ENCODE peak calls at places on chromosomes 1 and 21, in four cellular contexts. B, M, Q and C are unnamed samples.

GRCh38 chr1:156623946-156624813 is 5.0 kb downstream of the HAPLN2 start:
- DNase-seq in M (peak), B (no peak), Q (peak), C (no peak)

GRCh38 chr1:93328809-93329477 is 16.8 kb upstream of the DR1 start:
- DNase-seq in B (no peak), Q (peak), M (no peak), C (no peak)

GRCh38 chr1:230191079-230191478 is 124.0 kb downstream of the GALNT2 start:
- DNase-seq in M (no peak), Q (peak), B (no peak), C (no peak)

GRCh38 chr1:1291611-1292441 is 11.6 kb downstream of the SCNN1D start:
- DNase-seq in Q (peak), M (peak), B (peak), C (peak)

GRCh38 chr1:218585565-218586184 is 240.5 kb downstream of the TGFB2 start:
- DNase-seq in M (peak), B (no peak), Q (no peak), C (no peak)

GRCh38 chr1:11413907-11414495 is 65.0 kb upstream of the DISP3 start:
- DNase-seq in B (no peak), M (no peak), Q (no peak), C (no peak)

GRCh38 chr1:203173566-203173965 is 2.1 kb downstream of the MYBPH start:
- DNase-seq in B (no peak), M (no peak), Q (no peak), C (no peak)

GRCh38 chr1:151193856-151194255 is 3.9 kb upstream of the VPS72 start:
- DNase-seq in Q (no peak), M (no peak), B (no peak), C (no peak)

GRCh38 chr1:227894306-227894721 is 53.4 kb downstream of the WNT9A start:
- DNase-seq in B (no peak), M (peak), Q (peak), C (no peak)

GRCh38 chr1:247294282-247294681 is 37.4 kb downstream of the ZNF496 start:
- DNase-seq in Q (no peak), M (no peak), B (no peak), C (no peak)

GRCh38 chr1:24641646-24642151 is 1.4 kb upstream of the SRRM1 start:
- DNase-seq in Q (peak), B (no peak), M (no peak), C (no peak)

GRCh38 chr1:180925471-180926051 is 12.9 kb downstream of the KIAA1614 start:
- DNase-seq in Q (no peak), B (no peak), M (no peak), C (no peak)

GRCh38 chr1:192859808-192860207 is 51.0 kb downstream of the RGS2 start:
- DNase-seq in Q (no peak), B (no peak), M (no peak), C (no peak)

GRCh38 chr1:6811587-6811986 is 26.3 kb downstream of the CAMTA1 start:
- DNase-seq in M (no peak), B (no peak), Q (no peak), C (no peak)

GRCh38 chr1:180842052-180842451 is 70.6 kb upstream of the KIAA1614 start:
- DNase-seq in B (no peak), M (no peak), Q (no peak), C (no peak)

GRCh38 chr1:167715653-167716302 is 6.0 kb upstream of the MPZL1 start:
- DNase-seq in B (no peak), M (no peak), Q (no peak), C (no peak)

GRCh38 chr1:8705104-8705503 is 112.3 kb downstream of the RERE start:
- DNase-seq in M (no peak), B (no peak), Q (no peak), C (no peak)

GRCh38 chr1:46519209-46519608 is 29.6 kb downstream of the DMBX1 start:
- DNase-seq in Q (no peak), B (no peak), M (no peak), C (no peak)

GRCh38 chr1:10225573-10225972 is 15.2 kb downstream of the KIF1B start:
- DNase-seq in Q (no peak), M (no peak), B (no peak), C (no peak)

GRCh38 chr1:116243673-116244101 is 129.4 kb upstream of the ATP1A1 start:
- DNase-seq in M (no peak), Q (no peak), B (no peak), C (no peak)

GRCh38 chr1:231724876-231725647 is 98.5 kb downstream of the DISC1 start:
- DNase-seq in M (peak), B (no peak), Q (no peak), C (peak)

GRCh38 chr1:66920543-66920942 is 4.1 kb downstream of the DNAI4 start:
- DNase-seq in B (no peak), M (no peak), Q (no peak), C (no peak)

GRCh38 chr1:19679691-19680090 is 15.0 kb downstream of the HTR6 start:
- DNase-seq in Q (no peak), M (no peak), B (no peak), C (no peak)

GRCh38 chr1:58824753-58825389 is 41.0 kb upstream of the JUN start:
- DNase-seq in Q (peak), B (no peak), M (no peak), C (no peak)

GRCh38 chr1:44084998-44085675 is 33.5 kb upstream of the KLF17 start:
- DNase-seq in M (peak), Q (no peak), B (no peak), C (no peak)

GRCh38 chr21:31732891-31733520 is 1.1 kb upstream of the SCAF4 start:
- DNase-seq in M (no peak), Q (peak), B (no peak), C (peak)

GRCh38 chr1:164725401-164725800 is 166.4 kb downstream of the PBX1 start:
- DNase-seq in B (no peak), Q (no peak), M (no peak), C (no peak)

GRCh38 chr1:28631713-28632112 is 11.2 kb downstream of the TAF12 start:
- DNase-seq in M (no peak), Q (no peak), B (no peak), C (no peak)

GRCh38 chr1:68230901-68231626 is 1.3 kb downstream of the WLS start:
- DNase-seq in Q (peak), B (no peak), M (peak), C (no peak)

GRCh38 chr1:22539510-22540118 is 23.7 kb upstream of the EPHA8 start:
- DNase-seq in M (no peak), B (no peak), Q (no peak), C (peak)

GRCh38 chr1:61139324-61140055 is 57.1 kb downstream of the NFIA start:
- DNase-seq in B (no peak), Q (no peak), M (no peak), C (no peak)

GRCh38 chr1:88746916-88747315 is 62.8 kb downstream of the PKN2 start:
- DNase-seq in B (no peak), M (no peak), Q (no peak), C (no peak)

GRCh38 chr1:87330201-87330953 is 1.7 kb downstream of the LMO4 start:
- DNase-seq in Q (peak), M (no peak), B (no peak), C (no peak)

GRCh38 chr1:4485398-4485797 is 169.0 kb upstream of the AJAP1 start:
- DNase-seq in B (no peak), Q (no peak), M (no peak), C (no peak)

GRCh38 chr1:40774266-40774998 is 9.2 kb upstream of the KCNQ4 start:
- DNase-seq in B (peak), M (no peak), Q (peak), C (no peak)

GRCh38 chr1:90402893-90403849 is 313.9 kb downstream of the BARHL2 start:
- DNase-seq in M (peak), B (no peak), Q (peak), C (no peak)

GRCh38 chr1:225709101-225709500 is 56.2 kb upstream of the ENAH start:
- DNase-seq in M (no peak), Q (no peak), B (no peak), C (no peak)

GRCh38 chr1:87898401-87898800 is 569.7 kb downstream of the LMO4 start:
- DNase-seq in Q (no peak), M (no peak), B (no peak), C (no peak)

GRCh38 chr1:15153842-15154479 is 414 bp downstream of the TMEM51 start:
- DNase-seq in Q (peak), M (peak), B (no peak), C (no peak)

GRCh38 chr1:159010398-159010797 is 691 bp downstream of the IFI16 start:
- DNase-seq in Q (no peak), M (no peak), B (peak), C (no peak)

GRCh38 chr1:159014851-159015250 is 5.1 kb downstream of the IFI16 start:
- DNase-seq in B (no peak), M (no peak), Q (no peak), C (no peak)

GRCh38 chr1:159014003-159014571 is 4.4 kb downstream of the IFI16 start:
- DNase-seq in Q (no peak), B (no peak), M (no peak), C (no peak)

GRCh38 chr1:159011701-159012100 is 2.0 kb downstream of the IFI16 start:
- DNase-seq in M (no peak), B (no peak), Q (no peak), C (no peak)

GRCh38 chr1:159012495-159012894 is 2.8 kb downstream of the IFI16 start:
- DNase-seq in M (no peak), B (peak), Q (peak), C (peak)
- H3K4me3 ChIP-seq in M (no peak), B (peak), Q (peak), C (peak)

GRCh38 chr1:81237531-81238528 is 562.9 kb upstream of the ADGRL2 start:
- DNase-seq in Q (no peak), B (no peak), M (no peak), C (no peak)
- H3K4me3 ChIP-seq in Q (no peak), B (no peak), M (peak), C (no peak)

GRCh38 chr1:170908942-170909341 is 26.4 kb upstream of the MROH9 start:
- DNase-seq in Q (no peak), B (no peak), M (no peak), C (no peak)

DNA sequence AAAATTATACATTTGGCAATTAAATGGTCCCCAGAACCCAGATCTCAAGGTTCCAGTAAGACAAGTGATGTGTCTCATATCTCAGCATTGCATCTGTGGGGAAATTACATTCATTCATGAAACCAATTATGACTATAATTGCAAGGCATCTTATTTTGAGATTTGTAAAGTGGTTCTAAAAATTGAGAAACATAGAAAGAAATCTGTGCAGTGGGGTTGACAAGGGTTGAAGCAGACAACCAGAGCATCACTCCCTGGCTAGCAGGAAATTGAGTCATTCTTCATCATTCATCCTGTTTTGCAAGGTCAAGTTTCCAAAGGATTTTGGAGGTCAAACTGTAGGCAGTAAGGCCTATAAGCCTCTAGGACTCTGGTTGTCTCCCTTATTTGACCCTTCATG is 25.1 kb upstream of the MROH9 start:
- DNase-seq in M (no peak), Q (no peak), B (no peak), C (no peak)
- H3K4me3 ChIP-seq in M (no peak), Q (no peak), B (no peak), C (no peak)

GRCh38 chr1:99648107-99648506 is 2.2 kb downstream of the PALMD start:
- DNase-seq in Q (no peak), M (no peak), B (no peak), C (no peak)
- H3K4me3 ChIP-seq in Q (no peak), M (no peak), B (no peak), C (no peak)

GRCh38 chr1:101309334-101310221 is 72.8 kb downstream of the S1PR1 start:
- DNase-seq in Q (peak), M (peak), B (peak), C (peak)
- H3K4me3 ChIP-seq in Q (peak), M (no peak), B (peak), C (peak)